ENCODE peak calls at places on chromosome 10, in seven cellular contexts. Z is activated CD4-positive, alpha-beta memory T cell treated with anti-CD3 and anti-CD28 coated beads for 36 hours; H is GF-D8; J is Jurkat, Clone E6-1; W is LoVo; N is central memory CD4-positive, alpha-beta T cell; R is NCI-H510A. Y is an unnamed sample.

GRCh38 chr10:17668435-17669184 is 24.7 kb downstream of the STAM start:
- DNase-seq in R (no peak), H (no peak), J (no peak), N (no peak), W (no peak), Z (no peak), Y (no peak)

GRCh38 chr10:50501899-50502556 is 121.7 kb downstream of the SGMS1 start:
- DNase-seq in N (no peak), W (no peak), R (no peak), Z (peak), H (no peak), J (no peak), Y (no peak)

GRCh38 chr10:43793714-43794113 is 145.0 kb upstream of the ZNF32 start:
- DNase-seq in Z (no peak), H (no peak), R (no peak), J (no peak), W (no peak), N (no peak), Y (no peak)

GRCh38 chr10:133328358-133329343 is 8.0 kb downstream of the CALY start:
- DNase-seq in W (no peak), N (no peak), R (no peak), J (no peak), Z (no peak), H (no peak), Y (no peak)

GRCh38 chr10:35223016-35223415 is 96.4 kb downstream of the CREM start:
- DNase-seq in Z (no peak), R (no peak), W (no peak), J (no peak), N (no peak), H (no peak), Y (no peak)

GRCh38 chr10:16976803-16977202 is 152.8 kb downstream of the CUBN start:
- DNase-seq in W (no peak), H (no peak), R (no peak), N (no peak), Z (no peak), J (no peak), Y (no peak)

GRCh38 chr10:27526242-27526641 is 22.1 kb downstream of the RAB18 start:
- DNase-seq in R (no peak), Z (no peak), J (no peak), N (no peak), W (no peak), H (no peak), Y (no peak)

GRCh38 chr10:19783721-19784120 is 32.5 kb upstream of the PLXDC2 start:
- DNase-seq in H (no peak), W (no peak), N (no peak), J (no peak), R (no peak), Z (no peak), Y (no peak)

GRCh38 chr10:125014086-125014830 is 72.3 kb downstream of the ZRANB1 start:
- DNase-seq in Z (no peak), W (no peak), H (no peak), J (no peak), R (no peak), N (no peak), Y (no peak)

GRCh38 chr10:116819999-116820677 is 29.2 kb upstream of the ENO4 start:
- DNase-seq in H (no peak), Z (no peak), N (no peak), R (no peak), J (no peak), W (no peak), Y (no peak)

GRCh38 chr10:48551796-48552591 is 52.9 kb downstream of the ARHGAP22 start:
- DNase-seq in H (no peak), N (no peak), R (no peak), Z (peak), W (peak), J (peak), Y (peak)

GRCh38 chr10:60707841-60708240 is 70.4 kb upstream of the CDK1 start:
- DNase-seq in Z (no peak), J (no peak), N (no peak), H (no peak), R (no peak), W (peak), Y (no peak)

GRCh38 chr10:52488606-52489485 is 174.8 kb downstream of the DKK1 start:
- DNase-seq in W (peak), N (no peak), J (peak), H (no peak), R (no peak), Z (no peak), Y (no peak)

GRCh38 chr10:120394446-120394845 is 62.6 kb upstream of the PLPP4 start:
- DNase-seq in W (no peak), Z (no peak), H (no peak), J (no peak), R (no peak), N (no peak), Y (no peak)

GRCh38 chr10:11754180-11754579 is 12.0 kb downstream of the ECHDC3 start:
- DNase-seq in Z (no peak), W (no peak), H (no peak), N (no peak), R (no peak), J (no peak), Y (no peak)

GRCh38 chr10:87546221-87546620 is 41.5 kb downstream of the MINPP1 start:
- DNase-seq in N (no peak), H (peak), W (no peak), R (no peak), Z (peak), J (no peak), Y (no peak)

GRCh38 chr10:119442758-119443060 is 99.8 kb downstream of the RGS10 start:
- DNase-seq in Z (no peak), R (no peak), H (no peak), J (no peak), N (no peak), W (no peak), Y (no peak)

GRCh38 chr10:128116851-128117615 is 9.2 kb downstream of the MKI67 start:
- DNase-seq in R (no peak), W (no peak), H (no peak), Z (no peak), J (no peak), N (no peak), Y (no peak)

GRCh38 chr10:119675483-119676170 is 24.4 kb downstream of the BAG3 start:
- DNase-seq in Z (no peak), H (no peak), W (no peak), R (no peak), N (no peak), J (no peak), Y (no peak)

GRCh38 chr10:1050145-1050544 is 1.2 kb upstream of the IDI1 start:
- DNase-seq in J (peak), Z (peak), R (no peak), N (no peak), H (no peak), W (peak), Y (no peak)

Y was measured in GM18507.